ENCODE peak calls at places on chromosomes 16 and 17, in four cellular contexts. I is substantia nigra; F is CD4-positive, alpha-beta T cell; H is ovary. K is an unnamed sample.
A peak's percentile ranks its signal among the peaks of the same experiment; 100 is the strongest.

GRCh38 chr16:75938818-75939217 is 212.5 kb upstream of the CPHXL start:
- DNase-seq in I (no peak), F (no peak), H (no peak), K (no peak)

GRCh38 chr16:80125677-80126076 is 415.1 kb upstream of the DYNLRB2 start:
- DNase-seq in I (no peak), F (no peak), H (peak; percentile 74), K (no peak)

GRCh38 chr17:59175076-59175475 is 19.5 kb downstream of the PRR11 start:
- DNase-seq in I (no peak), F (no peak), H (no peak), K (no peak)

GRCh38 chr16:75263291-75263962 is 12.0 kb upstream of the BCAR1 start:
- DNase-seq in I (no peak), F (no peak), H (no peak), K (no peak)

GRCh38 chr16:48082516-48082915 is 73.3 kb downstream of the ABCC12 start:
- DNase-seq in I (no peak), F (no peak), H (no peak), K (no peak)

GRCh38 chr17:29369831-29370735 is 20.1 kb upstream of the TAOK1 start:
- DNase-seq in I (no peak), F (peak; percentile 48), H (peak; percentile 60), K (peak; percentile 14)

GRCh38 chr16:78563905-78564304 is 464.5 kb downstream of the WWOX start:
- DNase-seq in I (no peak), F (no peak), H (no peak), K (no peak)

GRCh38 chr17:60664022-60664421 is 13.6 kb upstream of the BCAS3 start:
- DNase-seq in I (no peak), F (no peak), H (no peak), K (no peak)

GRCh38 chr17:37813753-37814152 is 68.9 kb upstream of the HNF1B start:
- DNase-seq in I (no peak), F (no peak), H (no peak), K (no peak)

GRCh38 chr17:13931111-13931526 is 138.2 kb upstream of the COX10 start:
- DNase-seq in I (no peak), F (no peak), H (no peak), K (peak; percentile 23)

GRCh38 chr16:21565816-21566669 is 33.3 kb upstream of the METTL9 start:
- DNase-seq in I (no peak), F (no peak), H (no peak), K (no peak)

GRCh38 chr17:38451840-38452529 is 23.7 kb downstream of the ARHGAP23 start:
- DNase-seq in I (peak; percentile 26), F (no peak), H (peak; percentile 75), K (no peak)

GRCh38 chr17:29826045-29826692 is 103.9 kb downstream of the SSH2 start:
- DNase-seq in I (no peak), F (no peak), H (no peak), K (no peak)

GRCh38 chr17:44327715-44328449 is 3.3 kb upstream of the SLC25A39 start:
- DNase-seq in I (no peak), F (no peak), H (no peak), K (no peak)

GRCh38 chr17:2277430-2278170 is 26.0 kb downstream of the SMG6 start:
- DNase-seq in I (no peak), F (no peak), H (no peak), K (no peak)

GRCh38 chr16:56600398-56600999 is 7.9 kb upstream of the MT2A start:
- DNase-seq in I (no peak), F (no peak), H (no peak), K (no peak)

GRCh38 chr16:2275476-2276450 is 7.8 kb upstream of the RNPS1 start:
- DNase-seq in I (no peak), F (no peak), H (no peak), K (no peak)

GRCh38 chr17:75785770-75786538 is 1.3 kb downstream of the UNK start:
- DNase-seq in I (no peak), F (no peak), H (no peak), K (no peak)

GRCh38 chr16:14611660-14612059 is 18.4 kb downstream of the PARN start:
- DNase-seq in I (no peak), F (no peak), H (no peak), K (no peak)

GRCh38 chr17:51260960-51261958 is 913 bp downstream of the UTP18 start:
- DNase-seq in I (peak; percentile 31), F (peak; percentile 81), H (peak; percentile 84), K (no peak)

GRCh38 chr16:84294196-84295142 is at the start of gene WFDC1:
- DNase-seq in I (no peak), F (no peak), H (peak; percentile 57), K (no peak)

GRCh38 chr16:67935096-67935401 is 1.6 kb downstream of the PSMB10 start:
- DNase-seq in I (no peak), F (no peak), H (no peak), K (no peak)

GRCh38 chr17:40486513-40487370 is 14.7 kb downstream of the TNS4 start:
- DNase-seq in I (no peak), F (no peak), H (no peak), K (no peak)

GRCh38 chr17:46943511-46944393 is 20.8 kb downstream of the GOSR2 start:
- DNase-seq in I (peak; percentile 4), F (no peak), H (peak; percentile 70), K (peak; percentile 72)

GRCh38 chr16:54212893-54213292 is 73.7 kb downstream of the IRX3 start:
- DNase-seq in I (no peak), F (no peak), H (no peak), K (no peak)

GRCh38 chr16:9139965-9140364 is 48.5 kb downstream of the HAPSTR1 start:
- DNase-seq in I (no peak), F (no peak), H (no peak), K (no peak)

GRCh38 chr16:7653746-7654145 is 321.1 kb downstream of the RBFOX1 start:
- DNase-seq in I (no peak), F (no peak), H (no peak), K (no peak)

GRCh38 chr17:14940112-14940945 is 324.8 kb downstream of the PMP22 start:
- DNase-seq in I (no peak), F (no peak), H (no peak), K (no peak)

GRCh38 chr17:7445011-7445927 is at the start of gene CHRNB1:
- DNase-seq in I (peak; percentile 60), F (peak; percentile 45), H (peak; percentile 73), K (peak; percentile 38)

GRCh38 chr16:75494696-75495601 is at the start of gene CHST6:
- DNase-seq in I (peak; percentile 53), F (no peak), H (no peak), K (peak; percentile 76)

GRCh38 chr17:79047923-79048825 is 24.2 kb downstream of the C1QTNF1 start:
- DNase-seq in I (no peak), F (no peak), H (peak; percentile 35), K (no peak)

GRCh38 chr17:21019976-21020575 is 22.7 kb downstream of the USP22 start:
- DNase-seq in I (no peak), F (no peak), H (no peak), K (no peak)

GRCh38 chr16:62035115-62036092 is 834 bp downstream of the CDH8 start:
- DNase-seq in I (no peak), F (no peak), H (peak; percentile 35), K (no peak)

GRCh38 chr16:87390641-87391323 is 1.4 kb upstream of the MAP1LC3B start:
- DNase-seq in I (no peak), F (no peak), H (peak; percentile 55), K (no peak)

GRCh38 chr16:8530756-8531155 is 59.6 kb downstream of the TMEM114 start:
- DNase-seq in I (no peak), F (no peak), H (no peak), K (no peak)

GRCh38 chr17:66934040-66934439 is 30.5 kb upstream of the CACNG4 start:
- DNase-seq in I (no peak), F (no peak), H (no peak), K (no peak)

GRCh38 chr17:56679767-56680422 is 86.4 kb downstream of the NOG start:
- DNase-seq in I (no peak), F (no peak), H (no peak), K (no peak)

GRCh38 chr17:42677012-42677857 is 441 bp upstream of the PLEKHH3 start:
- DNase-seq in I (peak; percentile 99), F (peak; percentile 96), H (peak; percentile 100), K (peak; percentile 99)

GRCh38 chr17:62680541-62681052 is 53.1 kb downstream of the MRC2 start:
- DNase-seq in I (no peak), F (no peak), H (peak; percentile 78), K (peak; percentile 19)

GRCh38 chr17:70105154-70105553 is 30.1 kb downstream of the KCNJ16 start:
- DNase-seq in I (no peak), F (no peak), H (no peak), K (no peak)

GRCh38 chr17:70104688-70105087 is 29.7 kb downstream of the KCNJ16 start:
- DNase-seq in I (no peak), F (no peak), H (no peak), K (no peak)

GRCh38 chr17:70107441-70107840 is 32.4 kb downstream of the KCNJ16 start:
- DNase-seq in I (no peak), F (no peak), H (no peak), K (no peak)

GRCh38 chr17:70106551-70106950 is 31.5 kb downstream of the KCNJ16 start:
- DNase-seq in I (no peak), F (no peak), H (no peak), K (no peak)

GRCh38 chr17:70105641-70106040 is 30.6 kb downstream of the KCNJ16 start:
- DNase-seq in I (no peak), F (no peak), H (no peak), K (no peak)
- H3K27ac ChIP-seq in I (no peak overlapping the region), F (no peak overlapping the region), H (no peak overlapping the region), K (no peak overlapping the region)

GRCh38 chr17:17849863-17850373 is 13.1 kb upstream of the SREBF1 start:
- DNase-seq in I (no peak), F (peak; percentile 69), H (peak; percentile 77), K (no peak)
- H3K27ac ChIP-seq in I (peak overlapping the region; percentile 79), F (peak overlapping the region; percentile 83), H (peak overlapping the region; percentile 90), K (peak overlapping the region; percentile 32)

GRCh38 chr16:57988929-57989328 is 11.5 kb downstream of the ZNF319 start:
- DNase-seq in I (no peak), F (no peak), H (peak; percentile 20), K (no peak)
- H3K27ac ChIP-seq in I (no peak overlapping the region), F (no peak overlapping the region), H (no peak overlapping the region), K (no peak overlapping the region)

GRCh38 chr16:17685445-17685844 is 214.7 kb upstream of the XYLT1 start:
- DNase-seq in I (no peak), F (no peak), H (no peak), K (no peak)
- H3K27ac ChIP-seq in I (no peak overlapping the region), F (no peak overlapping the region), H (no peak overlapping the region), K (no peak overlapping the region)

DNA sequence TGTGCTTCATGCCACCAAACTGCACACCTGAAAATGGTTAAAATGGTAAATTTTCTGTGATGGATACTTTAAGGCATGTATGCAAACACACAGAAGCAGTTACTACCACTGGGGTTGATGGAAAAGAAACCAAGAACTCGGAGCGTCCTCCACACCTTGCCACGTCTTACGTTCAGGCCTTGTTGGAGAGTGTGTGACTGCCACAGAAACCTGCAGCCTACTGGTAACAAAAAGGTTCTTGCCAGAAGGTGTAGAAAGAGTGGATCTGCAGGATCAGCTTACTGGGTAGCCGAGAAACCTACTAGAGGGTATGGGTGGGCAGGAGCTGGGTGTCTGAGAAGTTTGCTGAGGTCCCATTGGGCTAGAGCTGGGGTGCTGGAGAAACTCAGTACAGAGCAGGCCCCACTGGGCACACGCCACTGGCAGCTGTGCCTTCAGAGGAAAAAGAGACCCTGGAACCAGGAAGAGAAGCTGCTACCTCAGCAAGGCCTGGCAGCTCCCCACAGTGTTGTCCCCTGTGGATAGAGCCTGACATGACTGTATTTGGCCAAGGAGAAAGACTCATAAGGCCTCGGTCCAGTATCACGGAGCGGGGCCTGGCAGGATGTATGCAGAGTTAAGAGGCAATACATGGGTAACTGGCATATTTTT is 204.6 kb downstream of the SEC14L1 start:
- DNase-seq in I (no peak), F (peak; percentile 23), H (no peak), K (no peak)
- H3K27ac ChIP-seq in I (no peak overlapping the region), F (no peak overlapping the region), H (no peak overlapping the region), K (no peak overlapping the region)

K was measured in caudate nucleus.